ENCODE peak calls at places on chromosome 15, in eight cellular contexts. M, A, J, R, C, V, F and G are unnamed samples.

GRCh38 chr15:99452728-99453643 is 112.8 kb upstream of the MEF2A start:
- DNase-seq in M (peak), A (no peak), J (no peak), R (no peak), C (peak), V (peak), F (peak), G (no peak)

GRCh38 chr15:99114511-99115299 is 9.8 kb downstream of the SYNM start:
- DNase-seq in M (no peak), A (no peak), J (no peak), R (no peak), C (no peak), V (peak), F (no peak), G (no peak)

GRCh38 chr15:58934521-58934920 is 1.0 kb upstream of the SLTM start:
- DNase-seq in M (no peak), A (no peak), J (peak), R (no peak), C (no peak), V (no peak), F (no peak), G (no peak)

GRCh38 chr15:78077053-78077859 is at the start of gene TBC1D2B:
- DNase-seq in M (peak), A (peak), J (peak), R (peak), C (peak), V (peak), F (no peak), G (peak)

GRCh38 chr15:93399121-93399520 is 310.1 kb upstream of the RGMA start:
- DNase-seq in M (no peak), A (no peak), J (no peak), R (no peak), C (no peak), V (no peak), F (no peak), G (no peak)

GRCh38 chr15:64426845-64427465 is 33.4 kb upstream of the ZNF609 start:
- DNase-seq in M (no peak), A (no peak), J (peak), R (peak), C (no peak), V (no peak), F (no peak), G (peak)

GRCh38 chr15:46077220-46077619 is 442.4 kb downstream of the SQOR start:
- DNase-seq in M (no peak), A (no peak), J (no peak), R (no peak), C (no peak), V (no peak), F (no peak), G (no peak)

GRCh38 chr15:100788731-100789105 is 90.9 kb upstream of the ALDH1A3 start:
- DNase-seq in M (peak), A (no peak), J (no peak), R (no peak), C (no peak), V (no peak), F (no peak), G (no peak)

GRCh38 chr15:42151012-42151615 is 5.3 kb downstream of the PLA2G4F start:
- DNase-seq in M (peak), A (no peak), J (no peak), R (no peak), C (no peak), V (no peak), F (no peak), G (no peak)

GRCh38 chr15:70348581-70349344 is 251.0 kb upstream of the TLE3 start:
- DNase-seq in M (no peak), A (no peak), J (no peak), R (no peak), C (no peak), V (peak), F (peak), G (no peak)

GRCh38 chr15:65101891-65102708 is 12.9 kb downstream of the UBAP1L start:
- DNase-seq in M (no peak), A (no peak), J (peak), R (no peak), C (no peak), V (no peak), F (no peak), G (no peak)

GRCh38 chr15:92663250-92663951 is 7.8 kb upstream of the FAM174B start:
- DNase-seq in M (no peak), A (no peak), J (no peak), R (no peak), C (no peak), V (no peak), F (no peak), G (no peak)

GRCh38 chr15:38252481-38253311 is at the start of gene SPRED1:
- DNase-seq in M (peak), A (no peak), J (peak), R (peak), C (peak), V (peak), F (peak), G (peak)

GRCh38 chr15:41323611-41324010 is 8.8 kb downstream of the OIP5 start:
- DNase-seq in M (no peak), A (no peak), J (no peak), R (no peak), C (no peak), V (no peak), F (no peak), G (no peak)

GRCh38 chr15:93523490-93523889 is 434.5 kb upstream of the RGMA start:
- DNase-seq in M (no peak), A (no peak), J (no peak), R (no peak), C (no peak), V (no peak), F (no peak), G (no peak)

GRCh38 chr15:92158426-92158825 is 235.3 kb upstream of the ST8SIA2 start:
- DNase-seq in M (no peak), A (peak), J (no peak), R (no peak), C (peak), V (no peak), F (no peak), G (no peak)

GRCh38 chr15:59691194-59691805 is 2.2 kb upstream of the BNIP2 start:
- DNase-seq in M (no peak), A (peak), J (peak), R (peak), C (peak), V (no peak), F (no peak), G (peak)

GRCh38 chr15:99403597-99403996 is 152.3 kb downstream of the LRRC28 start:
- DNase-seq in M (no peak), A (no peak), J (no peak), R (no peak), C (no peak), V (no peak), F (no peak), G (no peak)

GRCh38 chr15:57245130-57245529 is 131.2 kb upstream of the CGNL1 start:
- DNase-seq in M (no peak), A (no peak), J (no peak), R (no peak), C (no peak), V (no peak), F (no peak), G (no peak)

GRCh38 chr15:65110676-65111292 is 4.2 kb downstream of the UBAP1L start:
- DNase-seq in M (no peak), A (no peak), J (peak), R (no peak), C (no peak), V (no peak), F (no peak), G (no peak)

GRCh38 chr15:91228890-91229289 is 128.8 kb downstream of the SV2B start:
- DNase-seq in M (no peak), A (no peak), J (no peak), R (no peak), C (no peak), V (no peak), F (no peak), G (no peak)

GRCh38 chr15:49860101-49860500 is 239.3 kb downstream of the DTWD1 start:
- DNase-seq in M (no peak), A (no peak), J (no peak), R (no peak), C (no peak), V (no peak), F (no peak), G (no peak)

GRCh38 chr15:42727740-42728355 is 9.1 kb downstream of the CDAN1 start:
- DNase-seq in M (no peak), A (no peak), J (no peak), R (no peak), C (peak), V (peak), F (no peak), G (no peak)

GRCh38 chr15:84112025-84112424 is 123.5 kb upstream of the GOLGA6L4 start:
- DNase-seq in M (no peak), A (no peak), J (no peak), R (no peak), C (no peak), V (no peak), F (no peak), G (no peak)

GRCh38 chr15:74444106-74445062 is 10.6 kb upstream of the SEMA7A start:
- DNase-seq in M (peak), A (no peak), J (no peak), R (no peak), C (no peak), V (no peak), F (no peak), G (no peak)

GRCh38 chr15:60328852-60329443 is 68.8 kb downstream of the ANXA2 start:
- DNase-seq in M (no peak), A (no peak), J (peak), R (peak), C (no peak), V (no peak), F (no peak), G (peak)

GRCh38 chr15:31434418-31435255 is 108.0 kb downstream of the KLF13 start:
- DNase-seq in M (peak), A (no peak), J (no peak), R (no peak), C (peak), V (peak), F (peak), G (peak)

GRCh38 chr15:33934896-33935295 is 33.4 kb upstream of the CHRM5 start:
- DNase-seq in M (no peak), A (no peak), J (no peak), R (no peak), C (no peak), V (no peak), F (no peak), G (no peak)

GRCh38 chr15:94984886-94985285 is 753.5 kb downstream of the MCTP2 start:
- DNase-seq in M (no peak), A (no peak), J (no peak), R (no peak), C (no peak), V (no peak), F (no peak), G (no peak)

GRCh38 chr15:98731712-98732450 is 83.5 kb downstream of the IGF1R start:
- DNase-seq in M (no peak), A (no peak), J (no peak), R (no peak), C (no peak), V (no peak), F (no peak), G (no peak)

GRCh38 chr15:44718180-44718926 is 7.0 kb downstream of the B2M start:
- DNase-seq in M (no peak), A (no peak), J (no peak), R (no peak), C (no peak), V (no peak), F (no peak), G (peak)

GRCh38 chr15:56968821-56969220 is 50.4 kb downstream of the TCF12 start:
- DNase-seq in M (no peak), A (no peak), J (peak), R (no peak), C (no peak), V (no peak), F (no peak), G (no peak)

GRCh38 chr15:50148362-50148963 is 29.4 kb upstream of the ATP8B4 start:
- DNase-seq in M (no peak), A (no peak), J (peak), R (peak), C (no peak), V (no peak), F (no peak), G (no peak)

GRCh38 chr15:78035319-78035718 is 42.2 kb downstream of the TBC1D2B start:
- DNase-seq in M (peak), A (no peak), J (no peak), R (peak), C (peak), V (no peak), F (no peak), G (no peak)

DNA sequence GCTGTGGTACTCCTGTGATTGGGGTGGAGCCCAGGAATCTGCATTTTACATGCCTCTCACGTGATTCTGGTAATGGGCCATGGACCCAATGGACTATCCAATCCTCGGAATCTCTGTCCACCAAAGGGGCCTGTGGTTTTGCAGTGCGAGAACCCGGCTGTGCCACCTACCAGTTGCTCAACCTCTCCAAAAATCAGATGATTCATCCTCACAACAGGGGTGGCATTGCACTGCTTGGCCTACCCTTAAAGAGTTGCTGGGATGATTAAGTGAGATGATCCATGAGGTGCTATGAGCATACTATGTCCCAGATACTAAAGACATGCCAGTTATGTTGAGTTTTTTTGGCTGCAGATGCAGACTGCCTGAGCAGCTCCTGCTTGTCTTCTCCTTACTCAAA is 5.1 kb downstream of the ANP32A start:
- DNase-seq in M (no peak), A (no peak), J (no peak), R (no peak), C (no peak), V (no peak), F (no peak), G (no peak)
- H3K4me3 ChIP-seq in M (no peak), A (no peak), J (no peak), R (no peak), C (no peak), V (no peak), F (no peak), G (no peak)

GRCh38 chr15:76312540-76313174 is 1.4 kb upstream of the ETFA start:
- DNase-seq in M (no peak), A (peak), J (no peak), R (no peak), C (no peak), V (no peak), F (no peak), G (no peak)
- H3K27ac ChIP-seq in M (peak), A (peak), J (no peak), R (no peak), C (peak), V (no peak), F (no peak), G (no peak)

GRCh38 chr15:80076321-80077318 is 17.1 kb downstream of the ZFAND6 start:
- DNase-seq in M (no peak), A (no peak), J (no peak), R (no peak), C (no peak), V (no peak), F (no peak), G (no peak)

GRCh38 chr15:80087104-80087503 is 27.6 kb downstream of the ZFAND6 start:
- DNase-seq in M (no peak), A (no peak), J (no peak), R (no peak), C (no peak), V (no peak), F (no peak), G (no peak)

GRCh38 chr15:80081390-80081789 is 21.9 kb downstream of the ZFAND6 start:
- DNase-seq in M (no peak), A (no peak), J (no peak), R (no peak), C (no peak), V (no peak), F (peak), G (no peak)
- H3K4me3 ChIP-seq in M (no peak), A (no peak), J (no peak), R (no peak), C (no peak), V (no peak), F (no peak), G (no peak)

GRCh38 chr15:81284256-81285031 is 39.5 kb downstream of the STARD5 start:
- DNase-seq in M (no peak), A (no peak), J (no peak), R (no peak), C (no peak), V (no peak), F (no peak), G (no peak)
- H3K27ac ChIP-seq in M (peak), A (no peak), J (no peak), R (no peak), C (peak), V (no peak), F (no peak), G (no peak)

GRCh38 chr15:48536681-48537091 is 108.8 kb downstream of the FBN1 start:
- DNase-seq in M (no peak), A (no peak), J (no peak), R (no peak), C (no peak), V (no peak), F (no peak), G (no peak)

GRCh38 chr15:48544816-48545215 is 100.7 kb downstream of the FBN1 start:
- DNase-seq in M (no peak), A (no peak), J (no peak), R (no peak), C (no peak), V (no peak), F (no peak), G (no peak)

GRCh38 chr15:48538941-48539340 is 106.6 kb downstream of the FBN1 start:
- DNase-seq in M (no peak), A (no peak), J (no peak), R (no peak), C (no peak), V (no peak), F (no peak), G (no peak)

GRCh38 chr15:48537277-48538113 is 108.0 kb downstream of the FBN1 start:
- DNase-seq in M (no peak), A (no peak), J (no peak), R (no peak), C (no peak), V (no peak), F (no peak), G (no peak)

DNA sequence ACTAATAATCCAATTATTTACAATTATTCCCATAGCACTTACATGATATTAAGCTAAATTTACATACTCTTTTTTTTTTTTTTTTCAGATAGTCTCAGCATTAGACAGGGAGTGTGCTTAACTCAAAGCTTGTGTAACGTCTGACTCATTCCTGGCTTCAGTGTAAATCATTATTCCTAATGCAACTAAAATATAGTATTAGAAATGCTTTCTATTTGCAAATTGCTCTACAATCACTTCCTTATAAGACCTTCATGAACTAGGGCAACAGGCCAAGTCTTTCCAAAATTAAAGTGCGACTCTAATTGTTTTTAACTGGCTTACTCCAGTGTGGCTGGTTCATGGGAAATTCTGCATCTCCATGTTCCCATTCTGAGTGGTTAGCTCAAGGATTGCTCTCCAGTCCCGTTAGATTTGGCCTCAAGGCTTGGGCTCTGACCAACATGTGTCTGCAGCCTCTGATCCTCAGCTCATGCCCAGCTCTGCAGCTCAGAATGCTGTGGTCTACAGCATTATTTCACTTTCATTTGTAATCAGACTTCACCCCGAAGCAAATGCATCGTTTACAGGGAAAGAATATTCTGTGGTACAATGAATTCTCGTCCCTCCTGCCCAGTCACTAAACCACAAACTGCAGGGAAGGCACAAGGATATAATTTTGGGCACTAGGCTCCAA is 103.7 kb downstream of the FBN1 start:
- DNase-seq in M (no peak), A (no peak), J (no peak), R (no peak), C (no peak), V (no peak), F (no peak), G (no peak)
- H3K4me3 ChIP-seq in M (no peak), A (no peak), J (no peak), R (no peak), C (no peak), V (no peak), F (no peak), G (no peak)

GRCh38 chr15:89837830-89838178 is 23.2 kb upstream of the ANPEP start:
- DNase-seq in M (no peak), A (no peak), J (no peak), R (no peak), C (no peak), V (no peak), F (no peak), G (no peak)
- H3K27ac ChIP-seq in M (peak), A (peak), J (no peak), R (peak), C (peak), V (peak), F (peak), G (no peak)

GRCh38 chr15:55766676-55767075 is 23.7 kb upstream of the PRTG start:
- DNase-seq in M (no peak), A (no peak), J (no peak), R (no peak), C (no peak), V (no peak), F (no peak), G (no peak)

GRCh38 chr15:55770261-55770660 is 27.3 kb upstream of the PRTG start:
- DNase-seq in M (no peak), A (no peak), J (no peak), R (no peak), C (no peak), V (no peak), F (no peak), G (no peak)

GRCh38 chr15:55768670-55769185 is 25.8 kb upstream of the PRTG start:
- DNase-seq in M (no peak), A (no peak), J (peak), R (no peak), C (no peak), V (no peak), F (no peak), G (no peak)

GRCh38 chr15:55774113-55774970 is 31.4 kb upstream of the PRTG start:
- DNase-seq in M (no peak), A (peak), J (peak), R (peak), C (peak), V (no peak), F (no peak), G (no peak)

DNA sequence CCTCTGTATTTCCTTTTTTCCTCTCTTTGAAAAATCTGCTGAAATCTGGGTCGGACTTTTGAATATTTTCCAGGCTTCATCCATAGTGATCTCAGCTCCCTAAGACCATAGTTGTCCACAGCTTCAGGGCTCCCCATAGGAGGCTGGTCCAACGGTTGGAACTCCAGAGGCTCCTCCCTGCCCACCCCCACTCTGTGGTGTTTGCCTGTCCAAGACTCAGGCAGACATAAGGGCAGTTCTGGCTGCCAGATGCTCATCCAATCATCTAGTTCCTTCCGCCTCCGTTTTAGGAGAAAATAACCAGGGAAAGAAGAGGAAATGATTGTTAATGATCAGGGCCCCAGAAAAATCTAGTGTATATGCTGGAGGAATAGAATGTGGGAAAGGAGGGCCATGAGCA is 27.9 kb upstream of the PRTG start:
- DNase-seq in M (no peak), A (no peak), J (no peak), R (no peak), C (no peak), V (no peak), F (no peak), G (no peak)
- H3K4me3 ChIP-seq in M (no peak), A (no peak), J (no peak), R (no peak), C (no peak), V (no peak), F (no peak), G (no peak)